ENCODE peak calls at places on chromosomes 5 and 9, in six cellular contexts. W is brain microvascular endothelial cell; S is stimulated activated CD4-positive, alpha-beta T cell treated with anti-CD3 and anti-CD28 coated beads, Interleukin-4, amount 100 ng/mL, for 48 hours; Q is RWPE1; H is epithelial cell of esophagus; X is right atrium auricular region. T is an unnamed sample.

GRCh38 chr5:150114773-150115408 is 28.5 kb upstream of the CSF1R start:
- DNase-seq in S (no peak), Q (no peak), H (no peak), X (peak; percentile 52), W (no peak), T (peak; percentile 84)

GRCh38 chr9:97307500-97308163 is at the start of gene CCDC180:
- DNase-seq in X (peak; percentile 66), S (no peak), W (peak; percentile 4), Q (no peak), H (peak; percentile 9), T (no peak)

GRCh38 chr9:107488400-107489143 is 997 bp downstream of the KLF4 start:
- DNase-seq in X (peak; percentile 87), Q (peak; percentile 69), W (peak; percentile 47), H (peak; percentile 71), S (no peak), T (no peak)

GRCh38 chr5:107598958-107599357 is 71.8 kb downstream of the EFNA5 start:
- DNase-seq in X (no peak), Q (no peak), W (no peak), S (no peak), H (no peak), T (no peak)

GRCh38 chr5:95731571-95732554 is 727 bp downstream of the RHOBTB3 start:
- DNase-seq in S (peak; percentile 34), Q (peak; percentile 27), X (no peak), H (peak; percentile 23), W (peak; percentile 31), T (no peak)

GRCh38 chr5:152994040-152994439 is 496.4 kb upstream of the GRIA1 start:
- DNase-seq in X (no peak), Q (peak; percentile 46), W (no peak), H (peak; percentile 86), S (no peak), T (no peak)

GRCh38 chr9:129895376-129896268 is 60.4 kb downstream of the USP20 start:
- DNase-seq in W (no peak), Q (no peak), X (no peak), S (peak; percentile 15), H (no peak), T (no peak)

GRCh38 chr9:129370770-129371169 is 192.7 kb upstream of the IER5L start:
- DNase-seq in X (no peak), W (no peak), S (no peak), H (no peak), Q (no peak), T (no peak)

GRCh38 chr9:113349434-113350337 is at the start of gene BSPRY:
- DNase-seq in W (no peak), H (peak; percentile 33), S (peak; percentile 24), X (no peak), Q (peak; percentile 54), T (no peak)

GRCh38 chr5:93511445-93511844 is 69.6 kb downstream of the NR2F1-AS1 start:
- DNase-seq in Q (no peak), X (no peak), H (no peak), W (no peak), S (no peak), T (no peak)

GRCh38 chr5:139711852-139712171 is 63.7 kb downstream of the CXXC5 start:
- DNase-seq in X (no peak), H (no peak), W (no peak), S (no peak), Q (no peak), T (no peak)

GRCh38 chr5:120454094-120454798 is 9.9 kb upstream of the PRR16 start:
- DNase-seq in Q (peak; percentile 56), H (peak; percentile 65), S (no peak), X (no peak), W (peak; percentile 71), T (no peak)

GRCh38 chr9:113957778-113958430 is 81.8 kb downstream of the ZNF618 start:
- DNase-seq in H (peak; percentile 80), X (no peak), Q (peak; percentile 98), W (peak; percentile 85), S (no peak), T (no peak)